ENCODE peak calls at places on chromosomes 3 and 15, in six cellular contexts. I is Panc1, J is kidney, P is HTR-8/SVneo, C is coronary artery, R is posterior vena cava. N is an unnamed sample.

GRCh38 chr15:64604319-64604718 is 143.9 kb downstream of the ZNF609 start:
- DNase-seq in I (no peak), J (no peak), P (no peak), C (no peak), R (no peak), N (no peak)

GRCh38 chr3:170372190-170372879 is 14.8 kb downstream of the SKIL start:
- DNase-seq in I (no peak), J (no peak), P (no peak), C (no peak), R (no peak), N (no peak)

GRCh38 chr15:45456212-45457106 is 66.1 kb downstream of the SLC30A4 start:
- DNase-seq in I (peak; percentile 91), J (peak; percentile 79), P (peak; percentile 92), C (no peak), R (no peak), N (peak; percentile 94)

GRCh38 chr15:57551717-57552677 is 39.7 kb upstream of the MYZAP start:
- DNase-seq in I (no peak), J (peak; percentile 77), P (peak; percentile 86), C (no peak), R (no peak), N (no peak)

GRCh38 chr3:71694358-71694999 is 30.7 kb downstream of the EIF4E3 start:
- DNase-seq in I (no peak), J (no peak), P (peak; percentile 38), C (no peak), R (no peak), N (no peak)

GRCh38 chr15:99343208-99343607 is 91.9 kb downstream of the LRRC28 start:
- DNase-seq in I (no peak), J (no peak), P (no peak), C (no peak), R (no peak), N (no peak)

GRCh38 chr15:58498821-58499580 is 67.2 kb downstream of the LIPC start:
- DNase-seq in I (no peak), J (peak; percentile 88), P (no peak), C (no peak), R (no peak), N (no peak)

GRCh38 chr15:75089781-75090734 is 66.7 kb downstream of the PPCDC start:
- DNase-seq in I (no peak), J (peak; percentile 63), P (no peak), C (no peak), R (no peak), N (no peak)

GRCh38 chr15:74227968-74228722 is 8.0 kb upstream of the CCDC33 start:
- DNase-seq in I (no peak), J (no peak), P (no peak), C (no peak), R (no peak), N (no peak)

GRCh38 chr3:112752092-112752512 is 94.6 kb downstream of the CD200R1L start:
- DNase-seq in I (no peak), J (no peak), P (no peak), C (no peak), R (no peak), N (no peak)

GRCh38 chr3:103048371-103048722 is 613.5 kb downstream of the ZPLD1 start:
- DNase-seq in I (no peak), J (no peak), P (no peak), C (no peak), R (no peak), N (no peak)

GRCh38 chr3:44682182-44682896 is 30.1 kb upstream of the ZNF502 start:
- DNase-seq in I (no peak), J (no peak), P (no peak), C (no peak), R (no peak), N (no peak)

GRCh38 chr3:69499899-69500316 is 114.0 kb upstream of the FRMD4B start:
- DNase-seq in I (no peak), J (peak; percentile 95), P (no peak), C (no peak), R (peak; percentile 92), N (no peak)

GRCh38 chr3:191383104-191383503 is 52.8 kb upstream of the UTS2B start:
- DNase-seq in I (no peak), J (no peak), P (no peak), C (no peak), R (no peak), N (no peak)

GRCh38 chr15:80580107-80580506 is 115.0 kb upstream of the ABHD17C start:
- DNase-seq in I (no peak), J (peak; percentile 26), P (peak; percentile 85), C (no peak), R (no peak), N (no peak)

GRCh38 chr3:129289201-129289921 is 10.7 kb downstream of the HMCES start:
- DNase-seq in I (no peak), J (no peak), P (no peak), C (no peak), R (no peak), N (no peak)

GRCh38 chr3:72446406-72447058 is 401.7 kb downstream of the SHQ1 start:
- DNase-seq in I (no peak), J (no peak), P (no peak), C (peak; percentile 81), R (peak; percentile 90), N (peak; percentile 36)

GRCh38 chr3:142940472-142940871 is 23.0 kb downstream of the PAQR9 start:
- DNase-seq in I (no peak), J (no peak), P (no peak), C (no peak), R (no peak), N (no peak)

GRCh38 chr3:124919756-124920155 is 14.8 kb downstream of the MUC13 start:
- DNase-seq in I (no peak), J (no peak), P (no peak), C (no peak), R (no peak), N (no peak)

GRCh38 chr15:92820233-92821021 is 79.7 kb upstream of the CHD2 start:
- DNase-seq in I (no peak), J (peak; percentile 96), P (peak; percentile 83), C (peak; percentile 93), R (peak; percentile 97), N (peak; percentile 88)

GRCh38 chr3:71172176-71172575 is 411.4 kb downstream of the FOXP1 start:
- DNase-seq in I (no peak), J (no peak), P (no peak), C (no peak), R (no peak), N (no peak)

GRCh38 chr3:112681822-112682325 is 40.9 kb upstream of the CCDC80 start:
- DNase-seq in I (no peak), J (no peak), P (peak; percentile 22), C (no peak), R (no peak), N (no peak)

GRCh38 chr15:67146214-67146613 is 80.8 kb downstream of the SMAD3 start:
- DNase-seq in I (no peak), J (no peak), P (peak; percentile 56), C (no peak), R (peak; percentile 83), N (no peak)

GRCh38 chr3:187651282-187651681 is 18.9 kb downstream of the SST start:
- DNase-seq in I (no peak), J (no peak), P (no peak), C (no peak), R (no peak), N (no peak)

GRCh38 chr3:13403818-13404216 is 16.3 kb downstream of the NUP210 start:
- DNase-seq in I (no peak), J (no peak), P (no peak), C (no peak), R (no peak), N (no peak)

GRCh38 chr3:23702198-23702597 is 103.6 kb upstream of the UBE2E1 start:
- DNase-seq in I (no peak), J (no peak), P (peak; percentile 57), C (no peak), R (no peak), N (no peak)

GRCh38 chr3:102980379-102980726 is 545.5 kb downstream of the ZPLD1 start:
- DNase-seq in I (no peak), J (no peak), P (no peak), C (no peak), R (no peak), N (no peak)

GRCh38 chr3:13193320-13194284 is 120.4 kb upstream of the IQSEC1 start:
- DNase-seq in I (no peak), J (peak; percentile 48), P (no peak), C (no peak), R (peak; percentile 61), N (no peak)

GRCh38 chr3:190382082-190382481 is 5.9 kb upstream of the CLDN16 start:
- DNase-seq in I (no peak), J (no peak), P (no peak), C (no peak), R (no peak), N (no peak)

GRCh38 chr3:16993227-16993626 is 108.5 kb downstream of the PLCL2 start:
- DNase-seq in I (no peak), J (no peak), P (peak; percentile 19), C (no peak), R (no peak), N (no peak)

GRCh38 chr3:178485756-178486155 is 50.5 kb upstream of the KCNMB2 start:
- DNase-seq in I (no peak), J (no peak), P (no peak), C (no peak), R (no peak), N (no peak)